ENCODE peak calls at places on chromosomes 12 and 14, in four cellular contexts. A is fibroblast of pulmonary artery, T is PC-3, Q is IMR-90. Y is an unnamed sample.

GRCh38 chr14:64095620-64096019 is 198.6 kb downstream of the ESR2 start:
- DNase-seq in T (no peak), Q (peak; percentile 52), A (peak; percentile 57), Y (peak; percentile 41)

GRCh38 chr12:93002278-93003054 is 73.4 kb upstream of the EEA1 start:
- DNase-seq in T (peak; percentile 27), Q (peak; percentile 92), A (peak; percentile 90), Y (peak; percentile 79)

GRCh38 chr12:4297617-4298016 is 23.4 kb upstream of the TIGAR start:
- DNase-seq in T (no peak), Q (no peak), A (no peak), Y (no peak)

GRCh38 chr12:51941669-51942455 is 9.6 kb upstream of the ACVR1B start:
- DNase-seq in Q (no peak), A (no peak), T (no peak), Y (no peak)

GRCh38 chr12:57218030-57218853 is 1.6 kb downstream of the NXPH4 start:
- DNase-seq in Q (peak; percentile 70), A (no peak), T (peak; percentile 52), Y (no peak)

GRCh38 chr12:4145990-4146859 is 127.3 kb upstream of the CCND2 start:
- DNase-seq in A (no peak), Q (no peak), T (no peak), Y (no peak)

GRCh38 chr12:120444676-120445075 is 1.5 kb downstream of the TRIAP1 start:
- DNase-seq in Q (no peak), A (no peak), T (no peak), Y (no peak)

GRCh38 chr12:132773077-132774020 is 11.7 kb upstream of the ANKLE2 start:
- DNase-seq in Q (no peak), T (no peak), A (no peak), Y (no peak)

GRCh38 chr12:12408265-12408690 is 51.4 kb downstream of the BORCS5 start:
- DNase-seq in T (no peak), Q (no peak), A (no peak), Y (no peak)

GRCh38 chr12:129911437-129912049 is 7.7 kb upstream of the TMEM132D start:
- DNase-seq in T (peak; percentile 40), Q (no peak), A (peak; percentile 14), Y (peak; percentile 58)

GRCh38 chr14:55107766-55108554 is 21.1 kb upstream of the LGALS3 start:
- DNase-seq in T (peak; percentile 92), A (peak; percentile 99), Q (peak; percentile 98), Y (peak; percentile 97)

GRCh38 chr12:124904306-124905098 is 9.9 kb downstream of the UBC start:
- DNase-seq in A (peak; percentile 97), T (peak; percentile 93), Q (peak; percentile 94), Y (peak; percentile 77)

GRCh38 chr12:57619434-57620244 is 8.4 kb downstream of the ARHGEF25 start:
- DNase-seq in A (no peak), Q (no peak), T (no peak), Y (no peak)

DNA sequence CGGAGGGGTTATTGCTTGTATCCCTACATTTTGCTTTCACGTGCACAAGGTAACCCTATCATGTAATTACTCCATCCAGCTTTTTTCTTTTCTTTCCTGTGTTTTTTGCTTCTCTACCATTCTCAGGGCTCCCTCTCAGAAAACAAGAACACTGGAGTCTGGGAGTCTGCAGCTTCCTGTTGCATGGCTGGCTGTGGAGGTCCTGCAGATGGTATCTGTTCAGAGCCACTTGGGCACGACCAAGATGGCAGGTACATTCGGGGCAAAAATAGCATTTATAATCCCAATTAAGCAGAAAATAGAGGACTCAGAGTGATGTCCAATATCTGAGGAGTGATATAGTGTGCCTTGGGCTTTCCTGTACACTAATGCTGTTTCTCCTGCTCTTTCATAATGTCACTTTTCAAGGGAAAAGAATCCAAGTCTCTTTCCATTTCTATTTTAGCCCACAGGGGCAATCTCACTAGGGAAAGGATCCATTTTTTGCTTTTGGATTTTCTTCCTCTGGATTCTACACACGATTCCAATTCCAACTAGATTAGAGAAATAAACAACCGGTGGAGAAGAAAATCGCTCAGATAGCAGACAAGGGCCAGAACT is 3.2 kb upstream of the NUMB start:
- DNase-seq in Q (no peak), T (no peak), A (no peak), Y (no peak)
- H3K4me3 ChIP-seq in Q (peak overlapping the region; percentile 16), T (no peak overlapping the region), A (peak overlapping the region; percentile 21), Y (no peak overlapping the region)

GRCh38 chr14:69612759-69613145 is 1.4 kb downstream of the SUSD6 start:
- DNase-seq in A (no peak), T (peak; percentile 49), Q (no peak), Y (peak; percentile 36)
- TF ChIP-seq CTCF in A (peak; percentile 30), T (peak; percentile 61), Q (peak; percentile 15), Y (peak; percentile 20)

GRCh38 chr14:52021971-52022600 is 32.7 kb downstream of the RTRAF start:
- DNase-seq in T (no peak), A (no peak), Q (peak; percentile 44), Y (no peak)
- H3K4me3 ChIP-seq in T (no peak overlapping the region), A (no peak overlapping the region), Q (no peak overlapping the region), Y (no peak overlapping the region)

GRCh38 chr14:37594238-37594915 is 672 bp downstream of the FOXA1 start:
- DNase-seq in Q (peak; percentile 80), A (peak; percentile 87), T (peak; percentile 92), Y (peak; percentile 79)
- TF ChIP-seq CTCF in Q (peak; percentile 81), A (peak; percentile 91), T (peak; percentile 92), Y (peak; percentile 85)

GRCh38 chr14:76053576-76054369 is 68.2 kb downstream of the IFT43 start:
- DNase-seq in A (no peak), Q (no peak), T (no peak), Y (no peak)
- H3K4me3 ChIP-seq in A (no peak overlapping the region), Q (no peak overlapping the region), T (no peak overlapping the region), Y (no peak overlapping the region)

GRCh38 chr12:47808049-47808448 is 11.7 kb downstream of the HDAC7 start:
- DNase-seq in A (peak; percentile 62), T (no peak), Q (peak; percentile 68), Y (peak; percentile 65)
- TF ChIP-seq CTCF in A (no peak), T (no peak), Q (no peak), Y (peak; percentile 3)